ENCODE peak calls at places on chromosomes 3 and 15, in eight cellular contexts. K is left lung, L is ascending aorta, E is neural progenitor cell, T is kidney, G is AG10803, N is Caco-2, D is endodermal cell. Y is an unnamed sample.

GRCh38 chr3:128698211-128699011 is 27.6 kb upstream of the RAB7A start:
- DNase-seq in N (peak; percentile 50), K (peak; percentile 45), G (peak; percentile 35), D (peak; percentile 81), L (no peak), T (peak; percentile 83), E (peak; percentile 56), Y (no peak)

GRCh38 chr15:99440551-99441426 is 125.0 kb upstream of the MEF2A start:
- DNase-seq in E (no peak), G (no peak), T (peak; percentile 55), L (no peak), N (no peak), K (no peak), D (peak; percentile 34), Y (no peak)

GRCh38 chr15:47507221-47507985 is 209.9 kb upstream of the SEMA6D start:
- DNase-seq in L (no peak), G (no peak), E (no peak), K (no peak), D (no peak), N (no peak), T (no peak), Y (no peak)

GRCh38 chr3:33099109-33099645 is 2.2 kb upstream of the GLB1 start:
- DNase-seq in D (no peak), G (peak; percentile 17), N (no peak), K (no peak), L (no peak), T (no peak), E (no peak), Y (no peak)

GRCh38 chr3:65548848-65549625 is 489.7 kb downstream of the MAGI1 start:
- DNase-seq in E (peak; percentile 71), G (no peak), T (peak; percentile 75), L (peak; percentile 65), K (no peak), D (peak; percentile 78), N (no peak), Y (no peak)

GRCh38 chr15:31098491-31098917 is 3.0 kb downstream of the TRPM1 start:
- DNase-seq in E (no peak), T (no peak), L (no peak), N (no peak), G (no peak), K (no peak), D (no peak), Y (no peak)

GRCh38 chr3:197337656-197338055 is 39.2 kb upstream of the DLG1 start:
- DNase-seq in K (no peak), T (no peak), G (no peak), N (no peak), D (peak; percentile 9), L (no peak), E (no peak), Y (no peak)

GRCh38 chr3:126357299-126358037 is at the start of gene KLF15:
- DNase-seq in T (peak; percentile 96), G (peak; percentile 71), K (peak; percentile 89), L (peak; percentile 95), N (peak; percentile 77), D (peak; percentile 96), E (peak; percentile 97), Y (peak; percentile 13)

GRCh38 chr3:125128861-125129501 is 73.2 kb upstream of the HEG1 start:
- DNase-seq in N (peak; percentile 78), L (no peak), E (no peak), T (no peak), G (peak; percentile 97), D (no peak), K (no peak), Y (peak; percentile 91)

GRCh38 chr3:145903472-145904013 is 257.4 kb downstream of the PLOD2 start:
- DNase-seq in K (no peak), N (no peak), D (peak; percentile 53), E (no peak), L (no peak), G (no peak), T (peak; percentile 45), Y (no peak)

GRCh38 chr15:42800731-42801474 is 64.0 kb upstream of the CDAN1 start:
- DNase-seq in L (no peak), N (no peak), K (no peak), D (peak; percentile 82), E (peak; percentile 34), T (no peak), G (no peak), Y (no peak)

GRCh38 chr3:10511809-10512494 is 6.6 kb upstream of the ATP2B2 start:
- DNase-seq in G (peak; percentile 52), E (no peak), N (no peak), T (no peak), L (no peak), D (peak; percentile 67), K (no peak), Y (peak; percentile 53)

GRCh38 chr3:198032445-198032936 is 72.5 kb downstream of the LMLN start:
- DNase-seq in D (no peak), T (no peak), K (no peak), N (no peak), L (no peak), G (no peak), E (no peak), Y (no peak)

GRCh38 chr3:179196098-179196497 is 47.9 kb downstream of the PIK3CA start:
- DNase-seq in L (no peak), D (no peak), T (no peak), N (no peak), G (peak; percentile 83), K (no peak), E (no peak), Y (peak; percentile 85)

GRCh38 chr3:152488449-152488848 is 219.7 kb downstream of the MBNL1 start:
- DNase-seq in E (no peak), G (no peak), D (no peak), T (no peak), N (no peak), K (no peak), L (no peak), Y (no peak)

GRCh38 chr3:124845406-124845805 is 41.8 kb downstream of the ITGB5 start:
- DNase-seq in D (no peak), K (no peak), T (no peak), E (no peak), G (peak; percentile 94), N (no peak), L (peak; percentile 87), Y (peak; percentile 34)

GRCh38 chr3:117995795-117996194 is 1038.9 kb downstream of the IGSF11 start:
- DNase-seq in N (no peak), T (no peak), L (no peak), G (no peak), D (no peak), K (no peak), E (no peak), Y (no peak)

GRCh38 chr3:170056710-170057454 is 19.1 kb downstream of the GPR160 start:
- DNase-seq in L (no peak), T (no peak), D (no peak), K (no peak), G (no peak), N (no peak), E (no peak), Y (no peak)

GRCh38 chr3:62757045-62757444 is 118.2 kb downstream of the CADPS start:
- DNase-seq in E (no peak), K (no peak), L (no peak), N (no peak), G (no peak), T (no peak), D (no peak), Y (no peak)

GRCh38 chr3:111070772-111071256 is 802 bp upstream of the NECTIN3 start:
- DNase-seq in K (no peak), L (no peak), D (no peak), E (no peak), N (no peak), T (no peak), G (no peak), Y (peak; percentile 63)

GRCh38 chr3:150082898-150083652 is 112.4 kb upstream of the PFN2 start:
- DNase-seq in E (no peak), K (no peak), T (no peak), L (no peak), N (no peak), G (no peak), D (no peak), Y (no peak)
- H3K4me3 ChIP-seq in E (no peak overlapping the region), K (no peak overlapping the region), T (peak overlapping the region; percentile 31), L (peak overlapping the region; percentile 44), N (no peak overlapping the region), G (peak overlapping the region; percentile 49), D (no peak overlapping the region), Y (peak overlapping the region; percentile 23)

GRCh38 chr15:66705277-66705927 is 3.4 kb downstream of the SMAD6 start:
- DNase-seq in E (no peak), L (no peak), K (no peak), G (no peak), N (no peak), T (no peak), D (no peak), Y (no peak)

GRCh38 chr15:66704783-66705113 is 2.7 kb downstream of the SMAD6 start:
- DNase-seq in N (no peak), E (no peak), G (no peak), L (no peak), T (no peak), D (no peak), K (peak; percentile 50), Y (no peak)

GRCh38 chr15:66706840-66707239 is 4.8 kb downstream of the SMAD6 start:
- DNase-seq in G (no peak), D (no peak), L (no peak), T (no peak), K (no peak), N (no peak), E (peak; percentile 19), Y (no peak)

GRCh38 chr15:66707310-66708160 is 5.5 kb downstream of the SMAD6 start:
- DNase-seq in D (peak; percentile 93), N (no peak), K (no peak), T (no peak), G (peak; percentile 59), L (no peak), E (peak; percentile 88), Y (no peak)

DNA sequence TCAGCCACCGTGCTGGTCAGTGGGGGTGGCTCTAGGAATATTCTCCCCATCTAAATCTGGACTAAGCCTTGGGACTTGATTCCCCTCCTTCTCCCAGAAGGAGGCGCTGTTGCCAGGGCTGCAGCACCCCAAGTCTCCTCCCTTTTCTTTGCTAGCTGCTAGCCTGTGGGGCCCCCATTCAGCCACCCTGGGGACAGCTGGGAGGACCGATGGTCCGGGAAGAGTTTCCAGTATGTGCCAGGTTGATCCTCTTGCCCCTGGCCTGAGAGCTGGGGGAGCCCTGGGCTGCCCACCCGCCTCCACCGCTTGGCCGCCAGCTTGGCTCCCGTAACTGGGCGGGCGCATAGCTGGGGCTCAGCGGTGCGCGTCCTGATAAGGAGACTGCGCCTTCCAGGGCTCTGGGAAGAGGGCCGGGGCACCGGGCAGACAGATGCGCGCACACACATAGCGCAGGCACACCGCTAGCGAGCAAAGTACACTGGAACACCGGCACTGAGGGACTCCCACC is 4.2 kb downstream of the SMAD6 start:
- DNase-seq in G (no peak), D (peak; percentile 66), T (no peak), L (no peak), N (no peak), K (no peak), E (peak; percentile 78), Y (no peak)
- TF ChIP-seq CTCF in G (peak; percentile 50), D (peak; percentile 79), T (peak; percentile 40), L (peak; percentile 61), N (no peak), K (peak; percentile 28), E (peak; percentile 52), Y (peak; percentile 58)

GRCh38 chr15:28106294-28107110 is 7.4 kb upstream of the OCA2 start:
- DNase-seq in L (peak; percentile 64), T (peak; percentile 75), N (no peak), E (peak; percentile 45), K (no peak), G (no peak), D (peak; percentile 65), Y (no peak)
- H3K4me3 ChIP-seq in L (peak overlapping the region; percentile 73), T (peak overlapping the region; percentile 62), N (no peak overlapping the region), E (peak overlapping the region; percentile 61), K (peak overlapping the region; percentile 40), G (peak overlapping the region; percentile 62), D (peak overlapping the region; percentile 79), Y (peak overlapping the region; percentile 52)

GRCh38 chr15:40272713-40273056 is 10.2 kb downstream of the ANKRD63 start:
- DNase-seq in T (no peak), N (no peak), D (no peak), K (no peak), G (no peak), E (no peak), L (no peak), Y (no peak)
- TF ChIP-seq CTCF in T (peak; percentile 24), N (no peak), D (peak; percentile 56), K (no peak), G (no peak), E (no peak), L (peak; percentile 22), Y (peak; percentile 33)

Y was measured in astrocyte of the cerebellum.